ENCODE peak calls at places on chromosomes 12 and 14, in four cellular contexts. B is trophoblast cell, Q is mesendoderm, N is IMR-90. A is an unnamed sample.

GRCh38 chr14:23447634-23448353 is 12.3 kb upstream of the MYH7 start:
- DNase-seq in Q (no peak), N (no peak), B (no peak), A (no peak)

GRCh38 chr14:85471744-85472143 is 58.2 kb upstream of the FLRT2 start:
- DNase-seq in N (peak; percentile 94), B (peak; percentile 1), Q (peak; percentile 76), A (no peak)

GRCh38 chr12:49644620-49644994 is 21.2 kb downstream of the PRPF40B start:
- DNase-seq in N (peak; percentile 75), B (peak; percentile 82), Q (peak; percentile 78), A (peak; percentile 63)

GRCh38 chr12:27198036-27198435 is 46.0 kb upstream of the STK38L start:
- DNase-seq in N (peak; percentile 70), Q (no peak), B (no peak), A (no peak)

GRCh38 chr12:10672231-10672868 is 1.5 kb downstream of the STYK1 start:
- DNase-seq in B (no peak), Q (no peak), N (no peak), A (no peak)

GRCh38 chr12:48019639-48020265 is 15.5 kb upstream of the COL2A1 start:
- DNase-seq in Q (no peak), N (no peak), B (no peak), A (no peak)

GRCh38 chr12:94218244-94218643 is 69.9 kb downstream of the PLXNC1 start:
- DNase-seq in Q (peak; percentile 5), N (no peak), B (no peak), A (no peak)

GRCh38 chr12:130128764-130129735 is 33.2 kb upstream of the FZD10 start:
- DNase-seq in Q (no peak), B (no peak), N (no peak), A (no peak)

GRCh38 chr12:28026701-28027100 is 54.2 kb upstream of the PTHLH start:
- DNase-seq in B (peak; percentile 55), N (no peak), Q (peak; percentile 25), A (no peak)

GRCh38 chr12:14854586-14855163 is 11.3 kb upstream of the ART4 start:
- DNase-seq in B (peak; percentile 26), N (peak; percentile 16), Q (no peak), A (no peak)

GRCh38 chr12:67067453-67068203 is 201.5 kb upstream of the CAND1 start:
- DNase-seq in N (no peak), B (no peak), Q (no peak), A (no peak)

GRCh38 chr14:56168007-56168616 is 49.9 kb downstream of the PELI2 start:
- DNase-seq in Q (no peak), B (peak; percentile 35), N (no peak), A (no peak)

GRCh38 chr12:26791328-26791791 is 41.6 kb downstream of the ITPR2 start:
- DNase-seq in Q (no peak), N (peak; percentile 43), B (no peak), A (no peak)

GRCh38 chr12:92141585-92142244 is 3.9 kb downstream of the BTG1 start:
- DNase-seq in B (no peak), Q (no peak), N (no peak), A (no peak)

GRCh38 chr12:42372154-42372791 is 46.3 kb downstream of the PPHLN1 start:
- DNase-seq in N (peak; percentile 46), Q (peak; percentile 83), B (peak; percentile 78), A (peak; percentile 51)

GRCh38 chr12:131615316-131616053 is 95.4 kb upstream of the SFSWAP start:
- DNase-seq in B (no peak), N (no peak), Q (peak; percentile 34), A (no peak)

GRCh38 chr14:64507376-64508156 is 3.0 kb downstream of the ZBTB1 start:
- DNase-seq in B (peak; percentile 15), N (peak; percentile 58), Q (peak; percentile 32), A (no peak)

GRCh38 chr12:106681210-106681609 is 93.3 kb upstream of the RIC8B start:
- DNase-seq in N (no peak), Q (peak; percentile 91), B (no peak), A (no peak)

GRCh38 chr14:105931808-105932483 is 405.6 kb downstream of the TMEM121 start:
- DNase-seq in B (peak; percentile 70), N (no peak), Q (no peak), A (no peak)

GRCh38 chr14:76810953-76811400 is 1.7 kb downstream of the ANGEL1 start:
- DNase-seq in B (peak; percentile 59), Q (peak; percentile 68), N (peak; percentile 34), A (no peak)

GRCh38 chr14:72291908-72292688 is 359.9 kb downstream of the RGS6 start:
- DNase-seq in B (peak; percentile 82), Q (peak; percentile 61), N (peak; percentile 58), A (peak; percentile 63)

GRCh38 chr14:33646692-33647260 is 304.1 kb downstream of the EGLN3 start:
- DNase-seq in N (peak; percentile 49), Q (peak; percentile 7), B (no peak), A (no peak)

GRCh38 chr14:36738269-36738668 is 76.6 kb downstream of the PAX9 start:
- DNase-seq in B (no peak), Q (no peak), N (no peak), A (no peak)

GRCh38 chr12:20248646-20249045 is 119.7 kb upstream of the PDE3A start:
- DNase-seq in Q (no peak), N (no peak), B (no peak), A (no peak)

GRCh38 chr12:32163596-32163995 is 56.9 kb downstream of the BICD1 start:
- DNase-seq in B (no peak), N (peak; percentile 50), Q (no peak), A (no peak)

GRCh38 chr12:114711689-114712152 is 27.7 kb upstream of the TBX3 start:
- DNase-seq in B (peak; percentile 92), Q (peak; percentile 87), N (no peak), A (no peak)

GRCh38 chr12:6067152-6067916 is 57.1 kb downstream of the VWF start:
- DNase-seq in N (peak; percentile 28), Q (peak; percentile 88), B (peak; percentile 76), A (no peak)
- H2AK5ac ChIP-seq in N (peak overlapping the region; percentile 69), Q (no peak overlapping the region), B (peak overlapping the region; percentile 27), A (peak overlapping the region; percentile 56)

GRCh38 chr12:3170423-3171194 is 93.4 kb downstream of the TSPAN9 start:
- DNase-seq in Q (no peak), B (peak; percentile 79), N (peak; percentile 97), A (no peak)
- H2AK5ac ChIP-seq in Q (no peak overlapping the region), B (no peak overlapping the region), N (peak overlapping the region; percentile 94), A (peak overlapping the region; percentile 40)

GRCh38 chr12:124658302-124658701 is 90.9 kb upstream of the NCOR2 start:
- DNase-seq in N (no peak), B (no peak), Q (no peak), A (no peak)
- H2AK5ac ChIP-seq in N (no peak overlapping the region), B (no peak overlapping the region), Q (no peak overlapping the region), A (no peak overlapping the region)

GRCh38 chr14:96261053-96261452 is 5.0 kb downstream of the BDKRB1 start:
- DNase-seq in N (peak; percentile 35), Q (no peak), B (no peak), A (no peak)

GRCh38 chr14:96257900-96258299 is 1.9 kb downstream of the BDKRB1 start:
- DNase-seq in N (no peak), B (no peak), Q (no peak), A (no peak)

GRCh38 chr14:96263347-96264199 is 7.6 kb downstream of the BDKRB1 start:
- DNase-seq in B (no peak), N (peak; percentile 31), Q (no peak), A (no peak)

GRCh38 chr14:96261772-96262485 is 5.9 kb downstream of the BDKRB1 start:
- DNase-seq in N (peak; percentile 26), Q (no peak), B (no peak), A (no peak)

GRCh38 chr14:96260341-96260821 is 4.4 kb downstream of the BDKRB1 start:
- DNase-seq in Q (no peak), N (peak; percentile 77), B (peak; percentile 31), A (no peak)
- H2AK5ac ChIP-seq in Q (no peak overlapping the region), N (peak overlapping the region; percentile 47), B (no peak overlapping the region), A (no peak overlapping the region)

GRCh38 chr12:121718653-121719239 is 6.2 kb downstream of the TMEM120B start:
- DNase-seq in Q (peak; percentile 44), B (peak; percentile 81), N (no peak), A (no peak)
- H2AK5ac ChIP-seq in Q (no peak overlapping the region), B (no peak overlapping the region), N (peak overlapping the region; percentile 77), A (no peak overlapping the region)

DNA sequence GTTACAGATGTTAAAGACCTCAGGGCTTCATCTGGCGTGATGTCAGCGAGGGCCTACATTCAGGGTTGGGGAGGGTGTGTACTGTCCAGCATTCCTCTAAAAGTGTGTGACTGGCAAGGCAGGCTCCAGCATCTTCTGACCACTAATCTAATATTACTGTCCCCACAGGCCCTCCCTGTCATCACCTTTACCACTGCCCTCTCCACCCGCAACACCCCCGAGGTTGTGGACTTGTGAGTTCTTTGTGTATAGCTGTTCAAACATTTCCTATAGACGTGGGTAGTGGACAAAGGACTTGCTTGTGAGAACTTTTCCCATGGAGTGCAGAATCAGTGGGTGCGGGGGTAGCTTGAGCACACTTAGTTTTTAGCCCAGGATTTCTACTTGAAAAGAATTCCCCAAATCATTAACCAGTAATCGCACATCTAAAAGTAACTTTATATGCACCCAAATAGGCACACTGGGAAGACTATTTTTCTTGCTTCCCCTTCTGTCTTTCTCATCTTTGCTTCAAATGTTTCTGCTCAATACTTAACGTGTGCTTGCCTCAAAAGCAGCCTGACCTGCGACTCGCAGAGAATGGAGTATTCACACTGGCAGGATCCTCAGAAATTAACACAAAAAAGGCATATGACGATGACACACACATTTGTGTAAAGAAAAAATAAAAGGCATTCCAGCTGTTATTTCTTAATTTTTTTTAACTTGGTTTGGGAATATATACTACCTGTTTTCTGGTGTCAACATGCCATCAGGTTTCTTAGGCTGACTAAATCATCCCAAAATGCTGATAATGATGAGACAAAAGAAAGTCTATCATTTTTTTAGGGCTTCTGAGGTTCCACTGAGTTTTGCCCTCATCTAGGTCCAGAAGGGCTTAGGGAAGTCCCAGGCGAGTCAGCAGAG is 158.4 kb upstream of the HIF1A start:
- DNase-seq in N (no peak), B (peak; percentile 78), Q (no peak), A (no peak)
- H2AK5ac ChIP-seq in N (peak overlapping the region; percentile 96), B (peak overlapping the region; percentile 11), Q (no peak overlapping the region), A (no peak overlapping the region)

GRCh38 chr12:16588812-16589211 is 17.1 kb downstream of the LMO3 start:
- DNase-seq in B (no peak), Q (peak; percentile 75), N (peak; percentile 19), A (no peak)
- H2AK5ac ChIP-seq in B (no peak overlapping the region), Q (no peak overlapping the region), N (no peak overlapping the region), A (no peak overlapping the region)

DNA sequence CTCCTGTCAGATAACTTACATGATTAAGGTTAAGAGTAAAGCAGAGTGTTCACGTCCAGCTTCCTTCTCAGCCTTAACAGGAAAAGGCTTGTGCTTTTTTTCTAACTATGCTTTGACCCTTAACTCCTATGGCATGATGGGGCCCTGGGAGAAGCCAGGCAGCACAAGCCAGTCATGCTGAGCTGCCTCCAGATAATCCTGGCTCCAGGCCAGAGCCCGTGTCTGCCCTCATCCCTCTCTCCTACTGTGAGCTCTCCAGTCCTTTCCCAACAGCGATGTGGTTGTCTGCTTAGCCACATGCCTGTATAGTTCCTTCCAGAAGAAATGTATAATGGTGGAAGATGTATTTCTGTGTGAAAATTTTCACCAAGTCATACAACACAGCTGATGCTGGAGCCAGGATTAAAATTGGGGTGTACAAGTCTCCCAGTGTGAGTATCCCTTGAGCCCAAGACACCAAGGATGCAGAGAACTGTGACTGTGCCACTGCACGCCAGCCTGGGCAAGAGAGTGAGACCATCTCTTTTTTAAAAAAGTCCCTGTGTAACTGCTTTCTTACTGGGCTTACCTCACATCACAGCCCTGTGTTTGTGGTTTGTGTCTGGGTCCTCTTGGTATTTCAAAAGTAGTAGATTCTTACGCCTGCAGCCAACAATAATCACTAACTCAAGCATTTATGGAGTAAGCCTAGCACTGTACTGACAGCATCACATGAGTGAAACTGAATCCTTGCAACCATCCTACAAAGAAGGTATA is 7.9 kb upstream of the ITFG2 start:
- DNase-seq in Q (no peak), N (peak; percentile 82), B (peak; percentile 23), A (no peak)
- H2AK5ac ChIP-seq in Q (no peak overlapping the region), N (no peak overlapping the region), B (no peak overlapping the region), A (no peak overlapping the region)

A was measured in neuronal stem cell.